ENCODE peak calls at places on chromosomes 16 and 17, in four cellular contexts. U is body of pancreas, O is K562, Y is Peyer's patch. R is an unnamed sample. For H3K27me3, the result is how much of the 10 kb centered on the place peaks cover.

GRCh38 chr16:58110590-58111330 is 18.4 kb downstream of the CFAP20 start:
- DNase-seq in U (no peak), O (no peak), Y (no peak), R (no peak)

GRCh38 chr17:42142371-42142896 is 12.4 kb downstream of the RAB5C start:
- DNase-seq in U (no peak), O (no peak), Y (no peak), R (no peak)

GRCh38 chr17:66152756-66153155 is 39.2 kb downstream of the CEP112 start:
- DNase-seq in U (no peak), O (no peak), Y (no peak), R (no peak)

GRCh38 chr17:11506635-11507034 is 91.6 kb upstream of the DNAH9 start:
- DNase-seq in U (peak), O (no peak), Y (no peak), R (no peak)

GRCh38 chr16:50478773-50479149 is 69.4 kb upstream of the NKD1 start:
- DNase-seq in U (peak), O (no peak), Y (no peak), R (no peak)

GRCh38 chr16:73253922-73254480 is 206.1 kb upstream of the ZFHX3 start:
- DNase-seq in U (no peak), O (no peak), Y (no peak), R (no peak)

GRCh38 chr17:67059372-67059771 is 15.0 kb downstream of the CACNG1 start:
- DNase-seq in U (no peak), O (no peak), Y (no peak), R (no peak)

GRCh38 chr17:36001109-36001735 is at the start of gene CCL15:
- DNase-seq in U (no peak), O (no peak), Y (peak), R (no peak)

DNA sequence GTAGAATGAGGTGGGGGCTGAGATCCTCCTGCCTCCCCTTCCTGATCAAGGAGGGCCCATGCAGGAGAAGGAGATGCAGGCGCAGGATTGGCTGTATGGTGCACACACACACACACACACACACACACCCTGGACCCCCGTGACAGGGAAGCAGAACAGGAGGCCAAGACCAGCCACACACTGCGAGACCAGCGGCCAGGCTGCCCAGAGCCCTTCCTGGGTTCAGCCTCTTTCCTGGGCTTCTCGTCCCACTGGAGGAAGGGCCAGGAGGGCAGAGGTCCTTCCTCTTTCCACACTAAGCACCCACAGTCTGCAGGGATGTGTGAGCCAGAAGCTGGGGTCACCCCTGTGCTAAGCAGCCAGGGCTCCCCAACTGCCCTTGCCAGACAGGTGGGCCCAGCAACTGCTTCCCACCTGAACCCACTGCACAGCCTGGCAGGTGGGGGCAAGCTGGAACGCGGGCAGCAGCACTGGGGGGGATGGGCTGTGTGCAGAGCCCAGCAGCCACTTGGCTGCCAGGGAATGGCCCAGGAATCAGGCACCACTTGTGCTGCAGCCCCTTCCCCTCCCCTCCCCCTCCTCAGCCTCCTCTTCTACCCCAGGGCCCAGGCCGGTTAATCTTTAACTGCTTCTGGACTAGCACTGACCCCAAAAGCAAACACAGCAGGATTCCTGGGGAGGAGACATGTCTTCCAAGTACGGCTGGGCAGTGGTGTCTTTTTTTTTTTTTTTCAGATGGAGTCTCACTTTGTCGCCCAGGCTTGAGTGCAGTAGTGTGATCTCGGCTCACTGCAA is 44.6 kb upstream of the SLC38A10 start:
- DNase-seq in U (peak), O (no peak), Y (no peak), R (no peak)
- H3K27me3 ChIP-seq in U (under half), O (under half), Y (under half), R (under half)

DNA sequence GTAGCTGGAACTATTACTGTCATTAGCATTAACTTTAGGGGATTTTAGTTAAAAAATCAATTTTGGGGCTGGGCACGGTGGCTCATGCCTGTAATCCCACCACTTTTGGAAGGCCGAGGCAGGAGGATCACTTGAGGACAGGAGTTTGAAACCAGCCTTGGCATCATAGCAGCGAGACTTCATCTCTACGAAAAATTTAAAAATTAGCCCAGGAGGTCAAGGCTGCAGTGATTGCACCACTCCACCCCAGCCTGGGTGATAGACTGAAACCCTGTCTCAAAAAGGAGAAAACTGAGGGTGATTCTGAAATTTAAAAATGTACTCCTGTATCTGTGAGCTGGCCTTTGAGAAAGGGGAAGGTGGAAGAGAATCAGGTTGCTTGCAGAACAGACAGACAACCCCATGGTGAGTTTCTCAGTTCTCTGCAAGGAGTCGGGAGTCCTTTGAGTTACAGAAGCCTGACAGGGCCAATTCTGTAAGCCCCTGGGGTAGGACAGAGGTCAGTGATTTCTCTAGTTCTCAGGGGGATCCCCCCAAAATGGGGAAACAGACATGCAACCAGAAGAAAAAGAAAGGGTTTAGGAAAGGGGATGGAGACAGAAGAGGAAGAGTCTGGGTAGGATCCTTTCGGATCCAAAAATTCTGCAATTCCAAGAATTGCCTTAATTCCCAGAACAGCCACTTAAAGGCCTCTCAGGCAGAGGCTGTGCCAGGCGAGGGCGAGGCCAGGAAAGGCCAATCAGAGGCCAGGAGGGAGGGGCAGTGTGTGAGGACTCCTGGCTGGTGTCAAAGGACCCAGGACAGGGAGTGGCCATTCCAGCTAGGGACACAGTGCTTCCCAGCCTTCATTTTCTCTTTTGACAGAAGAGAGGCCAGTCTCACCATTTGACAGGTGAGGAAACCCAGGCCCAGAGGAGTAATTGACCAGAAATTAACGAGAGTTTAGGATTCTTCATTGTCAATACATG is 6.7 kb downstream of the NUPR1 start:
- DNase-seq in U (peak), O (no peak), Y (peak), R (no peak)
- TF ChIP-seq POLR2A in U (peak), O (no peak), Y (no peak), R (no peak)

DNA sequence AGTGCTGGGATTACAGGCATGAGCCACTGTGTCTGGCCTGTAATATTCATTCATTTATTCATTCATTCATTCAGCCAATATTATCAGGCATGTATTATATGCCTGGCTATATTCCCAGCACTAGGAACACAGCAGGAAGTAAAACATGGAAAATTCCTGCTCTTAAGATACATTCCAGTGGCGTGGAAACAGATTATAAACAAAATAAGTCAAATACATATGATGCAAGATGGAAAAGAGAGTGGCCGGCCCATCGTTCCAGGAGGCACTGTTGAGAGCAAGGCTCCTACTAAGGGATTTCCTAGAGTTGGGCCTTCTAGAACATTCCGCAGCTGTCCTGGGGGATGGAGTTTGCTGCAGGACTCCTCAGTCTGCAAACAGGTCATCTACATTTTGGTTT is 17.7 kb downstream of the ADCY9 start:
- DNase-seq in U (no peak), O (no peak), Y (peak), R (no peak)
- H3K27ac ChIP-seq in U (peak), O (no peak), Y (no peak), R (no peak)

DNA sequence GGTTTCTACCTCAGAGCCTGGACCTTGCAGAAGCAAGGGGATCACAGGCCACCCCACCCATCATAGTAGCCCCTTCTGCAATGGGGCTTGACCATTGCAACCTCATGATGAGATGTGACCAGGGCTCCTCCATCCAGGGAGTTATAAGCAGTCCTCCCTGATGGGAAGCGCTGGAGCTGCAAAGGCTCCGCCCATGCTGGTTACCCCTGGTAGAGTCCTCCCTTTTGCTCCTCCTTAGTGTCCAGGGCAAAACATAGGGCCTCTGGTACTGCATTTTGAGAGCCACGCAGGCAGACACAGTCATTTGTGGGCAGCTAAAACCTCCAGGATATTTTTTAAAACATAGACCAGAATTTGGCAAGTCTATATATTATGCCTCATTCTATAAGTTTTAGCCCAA is 161.1 kb downstream of the RAB11FIP4 start:
- DNase-seq in U (no peak), O (no peak), Y (no peak), R (no peak)
- H3K27me3 ChIP-seq in U (under half), O (under half), Y (under half), R (under half)

DNA sequence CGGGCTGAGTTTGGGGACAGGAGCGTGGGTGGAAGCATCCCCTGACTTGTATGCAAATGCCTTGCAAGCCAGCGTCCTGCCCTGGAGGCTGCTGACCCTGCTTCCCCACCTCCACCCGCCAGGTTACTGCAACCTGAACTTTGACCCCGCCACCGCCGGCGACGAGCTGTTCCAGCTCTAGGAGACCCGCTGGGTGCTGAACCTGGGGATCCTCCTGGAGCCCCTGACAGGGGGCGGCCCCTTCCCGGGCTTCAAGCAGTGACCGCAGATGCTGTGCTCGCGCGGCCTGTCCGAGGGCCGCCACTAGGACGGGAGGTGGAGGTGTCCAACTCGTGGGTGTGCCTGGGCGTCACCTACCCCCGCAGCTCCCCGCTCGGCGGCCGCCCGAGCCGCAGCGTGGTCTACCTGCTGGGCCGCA is 10.7 kb upstream of the SLC16A5 start:
- DNase-seq in U (no peak), O (no peak), Y (peak), R (no peak)
- TF ChIP-seq POLR2A in U (no peak), O (no peak), Y (no peak), R (no peak)

GRCh38 chr17:64401244-64401860 is 10.7 kb upstream of the PECAM1 start:
- DNase-seq in U (no peak), O (no peak), Y (no peak), R (peak)
- H3K27ac ChIP-seq in U (no peak), O (no peak), Y (no peak), R (no peak)

GRCh38 chr16:67967183-67967955 is 1.1 kb downstream of the SLC12A4 start:
- DNase-seq in U (no peak), O (no peak), Y (no peak), R (no peak)
- H3K27me3 ChIP-seq in U (under half), O (under half), Y (under half), R (under half)

GRCh38 chr16:84207266-84207665 is 16.3 kb downstream of the ADAD2 start:
- DNase-seq in U (no peak), O (no peak), Y (no peak), R (no peak)

GRCh38 chr16:84212631-84213030 is 21.7 kb downstream of the ADAD2 start:
- DNase-seq in U (no peak), O (no peak), Y (no peak), R (no peak)

GRCh38 chr16:84212154-84212553 is 21.2 kb downstream of the ADAD2 start:
- DNase-seq in U (no peak), O (no peak), Y (no peak), R (no peak)

GRCh38 chr16:84207869-84208268 is 16.9 kb downstream of the ADAD2 start:
- DNase-seq in U (no peak), O (no peak), Y (no peak), R (no peak)

GRCh38 chr16:84209989-84210388 is 19.0 kb downstream of the ADAD2 start:
- DNase-seq in U (no peak), O (no peak), Y (no peak), R (no peak)
- TF ChIP-seq POLR2A in U (no peak), O (no peak), Y (no peak), R (no peak)

R was measured in ovary.